ENCODE peak calls at places on chromosome 15, in six cellular contexts. G is omental fat pad, H is NB4, Z is foreskin fibroblast, V is fibroblast of villous mesenchyme, T is psoas muscle. J is an unnamed sample.

GRCh38 chr15:29324746-29325145 is 55.1 kb upstream of the NSMCE3 start:
- DNase-seq in G (no peak), H (no peak), Z (no peak), V (no peak), T (no peak), J (no peak)

GRCh38 chr15:39243396-39243795 is 337.5 kb upstream of the THBS1 start:
- DNase-seq in G (no peak), H (no peak), Z (no peak), V (no peak), T (no peak), J (no peak)

GRCh38 chr15:35669457-35670045 is 123.6 kb upstream of the DPH6 start:
- DNase-seq in G (no peak), H (no peak), Z (no peak), V (no peak), T (no peak), J (no peak)

GRCh38 chr15:95017950-95018349 is 786.6 kb downstream of the MCTP2 start:
- DNase-seq in G (peak), H (no peak), Z (no peak), V (no peak), T (peak), J (no peak)

GRCh38 chr15:70504305-70504951 is 258.9 kb downstream of the UACA start:
- DNase-seq in G (peak), H (peak), Z (peak), V (peak), T (peak), J (peak)

GRCh38 chr15:67307889-67308597 is 53.5 kb downstream of the IQCH start:
- DNase-seq in G (no peak), H (no peak), Z (no peak), V (no peak), T (no peak), J (no peak)

GRCh38 chr15:56082263-56082761 is 88.9 kb upstream of the NEDD4 start:
- DNase-seq in G (no peak), H (no peak), Z (no peak), V (no peak), T (no peak), J (no peak)

GRCh38 chr15:32838820-32839219 is 121.0 kb downstream of the GREM1 start:
- DNase-seq in G (no peak), H (no peak), Z (peak), V (peak), T (peak), J (no peak)

GRCh38 chr15:86336051-86336788 is 256.5 kb downstream of the AGBL1 start:
- DNase-seq in G (no peak), H (peak), Z (no peak), V (no peak), T (no peak), J (no peak)

GRCh38 chr15:98745650-98746374 is 97.5 kb downstream of the IGF1R start:
- DNase-seq in G (no peak), H (no peak), Z (no peak), V (peak), T (no peak), J (no peak)

GRCh38 chr15:55284461-55284860 is 5.2 kb downstream of the RAB27A start:
- DNase-seq in G (no peak), H (no peak), Z (no peak), V (no peak), T (no peak), J (no peak)

DNA sequence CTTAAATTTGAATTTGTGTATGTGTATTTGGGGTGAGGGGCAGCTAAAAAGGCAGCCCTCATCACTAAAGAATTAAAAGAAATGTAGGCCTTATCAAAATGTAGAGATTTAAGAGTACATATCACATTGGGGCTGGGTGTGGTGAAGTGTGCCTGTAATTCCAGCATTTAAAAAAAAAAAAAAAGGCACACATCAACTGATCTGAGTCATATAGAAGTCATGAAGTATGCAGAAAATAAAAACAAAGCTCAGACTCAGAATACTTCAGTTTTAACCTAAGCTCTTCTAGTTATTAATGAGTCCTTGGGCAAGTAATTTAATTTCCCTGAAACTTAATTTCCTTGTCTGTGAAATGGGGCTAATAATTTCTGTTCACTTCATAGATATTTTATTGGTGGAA is 31.6 kb downstream of the SLC24A1 start:
- DNase-seq in G (no peak), H (no peak), Z (no peak), V (peak), T (no peak), J (no peak)
- TF ChIP-seq CTCF in G (no peak), H (no peak), Z (no peak), V (no peak), T (no peak), J (no peak)

GRCh38 chr15:81174759-81175327 is 21.8 kb upstream of the IL16 start:
- DNase-seq in G (no peak), H (no peak), Z (no peak), V (no peak), T (no peak), J (no peak)
- TF ChIP-seq CTCF in G (no peak), H (peak), Z (peak), V (no peak), T (no peak), J (no peak)

DNA sequence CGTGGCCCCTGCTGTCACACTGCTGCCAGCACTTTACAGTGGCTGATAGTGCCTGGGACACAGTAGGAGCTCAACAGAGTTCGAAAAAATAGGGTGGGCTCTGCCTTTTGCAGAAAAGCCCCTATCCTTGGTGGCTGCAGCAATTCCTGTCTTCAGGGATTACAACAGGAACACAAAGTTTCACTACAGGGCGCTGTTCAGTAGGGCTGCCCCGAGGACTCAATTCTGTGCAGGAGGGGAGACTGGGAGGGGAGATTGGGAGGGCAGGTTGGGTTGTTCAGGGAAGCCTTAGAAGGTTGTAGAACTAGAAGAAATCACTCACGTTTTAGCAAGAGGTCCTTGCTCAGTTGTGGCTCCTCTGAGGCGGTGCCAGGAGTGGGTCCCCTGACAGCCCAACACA is 138.0 kb upstream of the TPM1 start:
- DNase-seq in G (no peak), H (no peak), Z (no peak), V (no peak), T (no peak), J (no peak)
- TF ChIP-seq CTCF in G (no peak), H (no peak), Z (peak), V (no peak), T (no peak), J (no peak)

DNA sequence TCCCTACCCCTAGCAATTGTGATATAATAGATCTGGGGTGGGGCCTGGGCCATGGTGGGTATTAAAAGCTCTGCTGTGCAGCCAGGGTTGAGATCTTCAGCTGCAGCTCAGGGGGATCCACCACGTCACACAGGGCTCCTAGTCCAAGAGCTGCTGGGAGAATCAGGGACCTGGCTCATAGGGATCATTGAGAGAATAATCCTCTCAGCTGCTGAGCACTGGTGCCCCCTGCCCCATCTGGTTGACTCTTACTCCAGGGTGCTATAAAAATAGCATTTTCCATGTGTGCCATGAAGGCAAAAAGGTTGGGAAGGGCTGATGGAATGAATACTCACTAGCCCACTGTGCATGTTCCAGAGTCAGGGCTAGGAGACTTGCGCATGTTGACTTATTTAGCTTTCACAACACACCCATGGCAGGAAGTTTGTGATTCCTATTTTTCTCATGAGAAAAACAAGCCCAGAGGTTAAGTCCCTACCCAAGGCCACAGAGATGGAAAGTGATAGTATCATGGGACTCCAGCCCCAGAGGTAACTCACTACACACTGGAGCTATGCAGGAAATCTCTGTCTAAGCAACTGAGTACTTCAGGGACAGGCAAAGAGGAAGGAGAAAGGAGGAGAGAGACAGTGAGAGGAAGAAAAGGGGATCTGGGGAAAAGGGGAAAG is 94.6 kb upstream of the HERC1 start:
- DNase-seq in G (no peak), H (no peak), Z (no peak), V (peak), T (no peak), J (no peak)
- TF ChIP-seq CTCF in G (no peak), H (no peak), Z (no peak), V (no peak), T (no peak), J (no peak)

J was measured in GM20000.